ENCODE peak calls at places on chromosomes 13 and 19, in four cellular contexts. One of them, this sample, is unnamed.

GRCh38 chr13:79450110-79450509 is 30.8 kb upstream of the NDFIP2 start:
- DNase-seq in heart right ventricle: no peak
- DNase-seq in heart left ventricle: no peak
- DNase-seq in Peyer's patch: no peak
- DNase-seq in this sample: no peak

GRCh38 chr19:917323-918151 is at the start of gene KISS1R:
- DNase-seq in heart right ventricle: no peak
- DNase-seq in heart left ventricle: no peak
- DNase-seq in Peyer's patch: peak; percentile 80
- DNase-seq in this sample: peak; percentile 75

GRCh38 chr13:94323746-94324408 is 155.6 kb downstream of the DCT start:
- DNase-seq in heart right ventricle: no peak
- DNase-seq in heart left ventricle: no peak
- DNase-seq in Peyer's patch: peak; percentile 58
- DNase-seq in this sample: no peak

GRCh38 chr13:88601949-88602348 is 930.8 kb downstream of the SLITRK5 start:
- DNase-seq in heart right ventricle: no peak
- DNase-seq in heart left ventricle: no peak
- DNase-seq in Peyer's patch: no peak
- DNase-seq in this sample: no peak

GRCh38 chr13:112102243-112102642 is 35.3 kb downstream of the SOX1 start:
- DNase-seq in heart right ventricle: no peak
- DNase-seq in Peyer's patch: no peak
- DNase-seq in heart left ventricle: no peak
- DNase-seq in this sample: no peak

GRCh38 chr13:69676286-69676685 is 431.3 kb upstream of the ATXN8OS start:
- DNase-seq in heart right ventricle: no peak
- DNase-seq in Peyer's patch: no peak
- DNase-seq in heart left ventricle: no peak
- DNase-seq in this sample: no peak

GRCh38 chr13:78428646-78429045 is 174.7 kb downstream of the POU4F1 start:
- DNase-seq in heart left ventricle: no peak
- DNase-seq in Peyer's patch: no peak
- DNase-seq in heart right ventricle: no peak
- DNase-seq in this sample: no peak

GRCh38 chr13:40480012-40480914 is 186.2 kb downstream of the FOXO1 start:
- DNase-seq in heart right ventricle: no peak
- DNase-seq in Peyer's patch: no peak
- DNase-seq in heart left ventricle: no peak
- DNase-seq in this sample: peak; percentile 9

GRCh38 chr19:39951686-39952085 is 17.3 kb upstream of the FCGBP start:
- DNase-seq in heart left ventricle: no peak
- DNase-seq in heart right ventricle: no peak
- DNase-seq in Peyer's patch: no peak
- DNase-seq in this sample: no peak

GRCh38 chr19:33462112-33462726 is 59.4 kb downstream of the PEPD start:
- DNase-seq in heart left ventricle: no peak
- DNase-seq in heart right ventricle: no peak
- DNase-seq in Peyer's patch: peak; percentile 32
- DNase-seq in this sample: no peak

GRCh38 chr19:11659612-11660011 is 62.3 kb downstream of the ZNF627 start:
- DNase-seq in heart left ventricle: no peak
- DNase-seq in heart right ventricle: no peak
- DNase-seq in Peyer's patch: no peak
- DNase-seq in this sample: no peak

GRCh38 chr13:97359181-97360057 is 74.5 kb upstream of the RAP2A start:
- DNase-seq in heart right ventricle: peak; percentile 62
- DNase-seq in heart left ventricle: no peak
- DNase-seq in Peyer's patch: peak; percentile 77
- DNase-seq in this sample: peak; percentile 77

GRCh38 chr19:42450314-42450934 is 7.7 kb upstream of the CXCL17 start:
- DNase-seq in Peyer's patch: peak; percentile 95
- DNase-seq in heart right ventricle: peak; percentile 84
- DNase-seq in heart left ventricle: peak; percentile 89
- DNase-seq in this sample: peak; percentile 88

GRCh38 chr19:2436926-2437325 is 9.5 kb upstream of the TIMM13 start:
- DNase-seq in Peyer's patch: no peak
- DNase-seq in heart left ventricle: no peak
- DNase-seq in heart right ventricle: no peak
- DNase-seq in this sample: no peak

GRCh38 chr19:13181747-13182388 is 31.7 kb downstream of the IER2 start:
- DNase-seq in heart left ventricle: peak; percentile 91
- DNase-seq in Peyer's patch: peak; percentile 68
- DNase-seq in heart right ventricle: peak; percentile 86
- DNase-seq in this sample: peak; percentile 19

GRCh38 chr19:10430505-10431253 is 10.3 kb downstream of the PDE4A start:
- DNase-seq in heart left ventricle: peak; percentile 81
- DNase-seq in Peyer's patch: peak; percentile 68
- DNase-seq in heart right ventricle: peak; percentile 40
- DNase-seq in this sample: peak; percentile 30
- H3K4me3 ChIP-seq in heart left ventricle: peak overlapping the region; percentile 80
- H3K4me3 ChIP-seq in Peyer's patch: peak overlapping the region; percentile 58
- H3K4me3 ChIP-seq in heart right ventricle: peak overlapping the region; percentile 67
- H3K4me3 ChIP-seq in this sample: no peak overlapping the region

GRCh38 chr13:23898101-23898500 is 799 bp upstream of the C1QTNF9B start:
- DNase-seq in Peyer's patch: no peak
- DNase-seq in heart right ventricle: no peak
- DNase-seq in heart left ventricle: no peak
- DNase-seq in this sample: no peak
- H3K27ac ChIP-seq in Peyer's patch: no peak overlapping the region
- H3K27ac ChIP-seq in heart right ventricle: no peak overlapping the region
- H3K27ac ChIP-seq in heart left ventricle: no peak overlapping the region
- H3K27ac ChIP-seq in this sample: no peak overlapping the region

DNA sequence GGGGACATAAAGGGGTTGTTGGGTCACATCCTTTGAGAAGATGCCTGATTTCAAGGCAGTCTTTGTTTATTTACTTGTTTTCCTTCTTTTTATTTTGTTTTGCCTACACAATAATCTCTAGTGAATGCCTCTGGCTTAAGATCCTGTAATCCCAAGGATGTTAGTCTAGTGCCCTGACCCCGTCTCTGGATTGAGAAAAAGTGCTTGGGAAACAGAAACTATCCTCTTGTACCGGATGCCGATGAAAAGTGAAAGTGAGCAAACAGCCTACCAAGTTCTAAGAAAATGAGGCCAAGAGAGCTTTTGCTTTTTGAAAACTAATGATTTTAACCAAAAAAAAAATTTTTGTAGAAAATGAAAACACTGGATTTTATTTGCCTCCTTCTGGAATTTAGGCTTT is 42.1 kb upstream of the C1QTNF9 start:
- DNase-seq in heart right ventricle: peak; percentile 27
- DNase-seq in heart left ventricle: no peak
- DNase-seq in Peyer's patch: no peak
- DNase-seq in this sample: peak; percentile 14
- H3K4me3 ChIP-seq in heart right ventricle: peak overlapping the region; percentile 18
- H3K4me3 ChIP-seq in heart left ventricle: peak overlapping the region; percentile 43
- H3K4me3 ChIP-seq in Peyer's patch: no peak overlapping the region
- H3K4me3 ChIP-seq in this sample: no peak overlapping the region

GRCh38 chr13:35485451-35485850 is 9.0 kb upstream of the MAB21L1 start:
- DNase-seq in heart left ventricle: no peak
- DNase-seq in heart right ventricle: no peak
- DNase-seq in Peyer's patch: no peak
- DNase-seq in this sample: no peak
- H3K27ac ChIP-seq in heart left ventricle: no peak overlapping the region
- H3K27ac ChIP-seq in heart right ventricle: no peak overlapping the region
- H3K27ac ChIP-seq in Peyer's patch: no peak overlapping the region
- H3K27ac ChIP-seq in this sample: no peak overlapping the region

DNA sequence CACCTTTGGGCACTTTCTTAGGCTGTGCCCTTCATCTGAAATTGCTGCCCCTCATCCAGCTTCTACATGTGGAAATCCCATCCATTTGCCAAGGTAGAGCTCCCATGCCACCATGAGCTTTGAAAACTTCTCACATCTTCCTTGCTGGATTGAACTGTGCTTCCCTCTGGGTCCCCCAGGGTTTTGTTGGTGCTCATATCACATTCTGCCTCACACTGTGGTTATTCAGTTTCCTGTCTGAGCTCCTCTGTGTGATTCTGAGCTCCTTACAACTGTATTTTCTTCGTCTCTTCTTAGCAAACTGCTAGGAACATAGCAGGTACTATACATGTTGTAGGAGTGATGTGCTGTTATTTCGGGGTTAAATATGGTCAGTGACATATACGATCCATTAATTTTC is 74.9 kb upstream of the KL start:
- DNase-seq in heart left ventricle: no peak
- DNase-seq in heart right ventricle: no peak
- DNase-seq in Peyer's patch: no peak
- DNase-seq in this sample: peak; percentile 62
- H3K4me3 ChIP-seq in heart left ventricle: no peak overlapping the region
- H3K4me3 ChIP-seq in heart right ventricle: no peak overlapping the region
- H3K4me3 ChIP-seq in Peyer's patch: no peak overlapping the region
- H3K4me3 ChIP-seq in this sample: no peak overlapping the region

GRCh38 chr13:43797869-43798268 is 11.1 kb upstream of the ENOX1 start:
- DNase-seq in heart left ventricle: no peak
- DNase-seq in heart right ventricle: no peak
- DNase-seq in Peyer's patch: no peak
- DNase-seq in this sample: no peak

GRCh38 chr13:43802511-43802910 is 15.7 kb upstream of the ENOX1 start:
- DNase-seq in heart right ventricle: no peak
- DNase-seq in heart left ventricle: no peak
- DNase-seq in Peyer's patch: no peak
- DNase-seq in this sample: no peak

GRCh38 chr13:43797154-43797553 is 10.4 kb upstream of the ENOX1 start:
- DNase-seq in heart right ventricle: no peak
- DNase-seq in heart left ventricle: no peak
- DNase-seq in Peyer's patch: no peak
- DNase-seq in this sample: no peak

GRCh38 chr13:43799191-43799590 is 12.4 kb upstream of the ENOX1 start:
- DNase-seq in Peyer's patch: no peak
- DNase-seq in heart right ventricle: no peak
- DNase-seq in heart left ventricle: no peak
- DNase-seq in this sample: no peak

DNA sequence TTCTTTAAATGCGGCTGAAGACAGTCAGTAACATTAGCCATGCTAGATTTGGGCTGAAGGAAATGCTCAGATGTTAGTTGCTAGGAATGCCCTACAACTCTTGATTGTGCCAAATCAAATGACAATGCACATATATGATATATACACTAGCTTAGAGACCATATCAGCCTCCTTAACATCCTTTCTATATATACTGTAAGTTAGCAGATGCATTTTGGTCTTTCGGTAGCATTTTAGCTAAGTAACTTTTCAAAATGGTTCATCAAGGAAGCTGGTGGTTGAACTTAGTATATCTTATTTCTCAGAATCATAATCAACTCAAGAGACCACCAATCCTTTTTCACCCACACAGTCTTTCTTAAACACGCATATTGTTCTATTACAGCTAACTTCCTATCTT is 14.1 kb upstream of the ENOX1 start:
- DNase-seq in heart left ventricle: no peak
- DNase-seq in heart right ventricle: no peak
- DNase-seq in Peyer's patch: no peak
- DNase-seq in this sample: no peak
- H3K27ac ChIP-seq in heart left ventricle: no peak overlapping the region
- H3K27ac ChIP-seq in heart right ventricle: no peak overlapping the region
- H3K27ac ChIP-seq in Peyer's patch: no peak overlapping the region
- H3K27ac ChIP-seq in this sample: no peak overlapping the region

GRCh38 chr13:73394066-73394465 is 335.3 kb downstream of the KLF5 start:
- DNase-seq in Peyer's patch: no peak
- DNase-seq in heart left ventricle: no peak
- DNase-seq in heart right ventricle: no peak
- DNase-seq in this sample: no peak
- H3K4me3 ChIP-seq in Peyer's patch: no peak overlapping the region
- H3K4me3 ChIP-seq in heart left ventricle: no peak overlapping the region
- H3K4me3 ChIP-seq in heart right ventricle: no peak overlapping the region
- H3K4me3 ChIP-seq in this sample: no peak overlapping the region